ENCODE peak calls at places on chromosomes 3 and 15, in six cellular contexts. X is fibroblast of pulmonary artery, S is A673, Z is right lobe of liver, B is fibroblast of mammary gland, F is AG09309. T is an unnamed sample.

GRCh38 chr3:113210608-113211369 is 568 bp upstream of the BOC start:
- DNase-seq in X (peak), S (no peak), Z (no peak), B (peak), F (no peak), T (peak)

GRCh38 chr15:25733036-25733855 is 129.9 kb downstream of the ATP10A start:
- DNase-seq in X (no peak), S (no peak), Z (peak), B (no peak), F (no peak), T (no peak)

GRCh38 chr15:57591822-57592367 is at the start of gene MYZAP:
- DNase-seq in X (no peak), S (peak), Z (peak), B (no peak), F (no peak), T (no peak)

GRCh38 chr15:60326824-60327654 is 70.7 kb downstream of the ANXA2 start:
- DNase-seq in X (peak), S (peak), Z (no peak), B (peak), F (peak), T (peak)

GRCh38 chr15:44319385-44319784 is 30.9 kb downstream of the GOLM2 start:
- DNase-seq in X (no peak), S (no peak), Z (no peak), B (no peak), F (no peak), T (no peak)

GRCh38 chr15:96171271-96171739 is 159.2 kb upstream of the NR2F2 start:
- DNase-seq in X (no peak), S (no peak), Z (peak), B (no peak), F (no peak), T (no peak)

GRCh38 chr3:141394560-141394959 is 26.3 kb downstream of the ZBTB38 start:
- DNase-seq in X (no peak), S (no peak), Z (no peak), B (no peak), F (no peak), T (no peak)

GRCh38 chr15:69468241-69469121 is 15.9 kb downstream of the RPLP1 start:
- DNase-seq in X (peak), S (no peak), Z (no peak), B (peak), F (no peak), T (no peak)

GRCh38 chr3:189288348-189289235 is 116.8 kb downstream of the TPRG1 start:
- DNase-seq in X (no peak), S (no peak), Z (no peak), B (no peak), F (no peak), T (no peak)

GRCh38 chr15:69979269-69979668 is 118.4 kb downstream of the TLE3 start:
- DNase-seq in X (no peak), S (no peak), Z (no peak), B (peak), F (no peak), T (no peak)

GRCh38 chr3:152915695-152916094 is 80.8 kb downstream of the P2RY1 start:
- DNase-seq in X (no peak), S (no peak), Z (no peak), B (no peak), F (no peak), T (no peak)

GRCh38 chr15:80436511-80437307 is 32.5 kb downstream of the ARNT2 start:
- DNase-seq in X (peak), S (no peak), Z (no peak), B (peak), F (no peak), T (peak)

GRCh38 chr15:67026171-67026967 is 39.0 kb upstream of the SMAD3 start:
- DNase-seq in X (no peak), S (no peak), Z (peak), B (no peak), F (no peak), T (no peak)

GRCh38 chr3:114449271-114450007 is 155.6 kb downstream of the TIGIT start:
- DNase-seq in X (no peak), S (no peak), Z (no peak), B (peak), F (no peak), T (peak)

GRCh38 chr3:61780455-61781239 is 219.3 kb downstream of the PTPRG start:
- DNase-seq in X (no peak), S (peak), Z (no peak), B (no peak), F (no peak), T (no peak)

GRCh38 chr3:196793224-196793623 is 53.6 kb downstream of the PAK2 start:
- DNase-seq in X (peak), S (no peak), Z (no peak), B (peak), F (peak), T (peak)

GRCh38 chr3:196790636-196791035 is 51.0 kb downstream of the PAK2 start:
- DNase-seq in X (no peak), S (no peak), Z (no peak), B (no peak), F (no peak), T (no peak)

GRCh38 chr3:196792771-196793170 is 53.1 kb downstream of the PAK2 start:
- DNase-seq in X (peak), S (no peak), Z (peak), B (peak), F (no peak), T (peak)

GRCh38 chr3:196788509-196788908 is 48.9 kb downstream of the PAK2 start:
- DNase-seq in X (no peak), S (peak), Z (no peak), B (no peak), F (no peak), T (no peak)

DNA sequence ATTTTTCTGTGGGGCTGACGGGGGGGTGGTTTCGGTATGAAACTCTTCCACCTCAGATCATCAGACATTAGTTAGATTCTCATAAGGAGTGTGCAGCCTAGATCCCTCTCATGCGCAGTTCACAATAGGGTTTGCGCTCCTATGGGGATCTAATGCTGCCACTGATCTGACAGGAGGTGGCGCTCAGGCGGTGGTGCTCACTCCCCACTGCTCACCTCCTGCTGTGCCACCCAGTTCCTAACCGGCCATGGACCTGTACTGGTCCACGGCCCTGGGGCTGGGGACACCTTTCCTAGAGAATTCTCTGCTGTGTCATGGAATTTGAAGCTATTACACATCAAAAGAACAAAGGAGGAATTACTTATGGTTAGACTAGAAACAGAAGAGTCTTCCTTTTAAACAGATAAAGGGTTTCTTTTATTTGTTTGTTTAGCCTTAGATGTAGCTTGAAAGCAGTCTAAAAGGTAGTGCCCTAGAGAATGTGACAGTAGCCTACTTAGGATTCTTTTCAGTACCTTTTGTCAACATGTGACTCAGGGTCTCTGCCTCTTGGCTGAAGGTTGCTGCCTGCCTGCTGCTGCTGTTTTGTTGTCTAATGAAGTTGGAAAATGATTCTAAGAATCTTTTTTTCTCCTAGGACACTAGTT is 50.2 kb downstream of the PAK2 start:
- DNase-seq in X (no peak), S (no peak), Z (no peak), B (no peak), F (no peak), T (no peak)
- H3K4me3 ChIP-seq in X (no peak), S (no peak), Z (no peak), B (no peak), F (no peak), T (no peak)

GRCh38 chr3:195270079-195270349 is 945 bp downstream of the XXYLT1 start:
- DNase-seq in X (no peak), S (no peak), Z (no peak), B (no peak), F (no peak), T (no peak)

GRCh38 chr3:195268608-195269309 is 2.2 kb downstream of the XXYLT1 start:
- DNase-seq in X (no peak), S (no peak), Z (no peak), B (no peak), F (no peak), T (no peak)

GRCh38 chr3:195271116-195271858 is at the start of gene XXYLT1:
- DNase-seq in X (peak), S (peak), Z (peak), B (peak), F (peak), T (peak)

GRCh38 chr3:195270350-195271115 is 426 bp downstream of the XXYLT1 start:
- DNase-seq in X (peak), S (peak), Z (peak), B (peak), F (no peak), T (peak)

DNA sequence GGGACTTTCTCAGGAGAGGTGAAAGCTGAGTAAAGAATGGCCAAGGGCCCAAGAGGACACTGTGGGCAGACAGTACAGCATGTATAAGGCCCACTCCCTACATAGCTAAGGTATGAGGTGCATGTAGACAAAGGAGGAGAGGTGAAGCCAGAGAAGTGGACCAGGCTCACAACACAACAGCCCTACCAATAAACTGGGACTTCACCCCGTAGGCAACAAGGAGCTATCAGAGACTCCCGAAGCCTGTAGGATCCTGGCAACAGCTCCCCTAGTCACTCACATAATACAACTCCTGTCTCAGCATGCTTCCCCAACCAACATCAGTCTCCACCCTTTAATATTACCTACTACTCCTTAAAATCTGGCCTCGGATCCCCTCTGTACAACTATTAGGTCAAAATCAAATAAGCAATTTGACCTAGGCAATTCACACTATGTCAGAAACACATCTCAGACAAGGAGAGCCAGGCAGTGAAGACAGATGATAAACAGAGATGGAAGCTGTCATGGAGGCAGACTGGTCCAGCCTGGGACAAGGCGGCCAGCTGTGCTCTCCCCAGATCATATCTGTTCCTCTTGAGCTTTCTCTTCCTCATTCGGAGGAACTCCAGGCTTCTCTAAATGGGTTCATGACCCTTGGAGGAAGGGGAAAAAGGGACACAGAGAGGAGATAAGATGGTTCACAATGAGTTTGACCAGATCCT is 1.4 kb downstream of the XXYLT1 start:
- DNase-seq in X (no peak), S (no peak), Z (peak), B (no peak), F (no peak), T (no peak)
- H3K4me3 ChIP-seq in X (peak), S (peak), Z (peak), B (peak), F (peak), T (peak)

GRCh38 chr15:50546566-50546965 is at the start of gene USP50:
- DNase-seq in X (no peak), S (no peak), Z (no peak), B (no peak), F (no peak), T (no peak)

GRCh38 chr15:50544368-50544767 is 2.1 kb downstream of the USP50 start:
- DNase-seq in X (no peak), S (no peak), Z (no peak), B (no peak), F (no peak), T (no peak)

GRCh38 chr15:50543556-50543955 is 2.9 kb downstream of the USP50 start:
- DNase-seq in X (no peak), S (no peak), Z (no peak), B (peak), F (no peak), T (peak)

DNA sequence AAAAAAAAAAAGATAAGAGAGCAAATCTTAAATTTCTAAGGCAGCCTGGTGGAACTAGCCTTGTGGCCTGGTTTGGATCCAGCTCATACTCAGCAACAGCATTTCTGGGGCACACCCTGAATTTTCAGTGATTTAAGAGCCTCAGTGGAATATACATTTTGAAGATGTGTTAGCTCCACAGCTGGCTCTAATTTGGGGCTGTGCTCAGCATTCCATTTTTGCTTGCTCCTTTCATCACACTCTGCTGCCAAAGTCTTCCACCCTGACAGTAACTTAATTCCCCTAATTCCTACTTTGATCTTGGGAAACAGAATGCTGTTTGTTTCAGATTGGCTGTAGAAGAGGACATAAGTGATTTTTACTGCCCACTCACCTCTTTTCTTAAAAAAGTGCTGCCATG is 4.4 kb downstream of the USP50 start:
- DNase-seq in X (no peak), S (peak), Z (no peak), B (peak), F (peak), T (peak)
- H3K4me3 ChIP-seq in X (no peak), S (no peak), Z (no peak), B (no peak), F (no peak), T (no peak)

GRCh38 chr15:90405208-90405607 is 17.2 kb downstream of the IQGAP1 start:
- DNase-seq in X (no peak), S (no peak), Z (no peak), B (no peak), F (no peak), T (no peak)

GRCh38 chr15:90412356-90413194 is 24.5 kb downstream of the IQGAP1 start:
- DNase-seq in X (peak), S (no peak), Z (no peak), B (peak), F (peak), T (peak)

GRCh38 chr15:90408657-90409056 is 20.6 kb downstream of the IQGAP1 start:
- DNase-seq in X (no peak), S (no peak), Z (no peak), B (no peak), F (no peak), T (no peak)

GRCh38 chr15:90411176-90411575 is 23.1 kb downstream of the IQGAP1 start:
- DNase-seq in X (no peak), S (no peak), Z (no peak), B (no peak), F (no peak), T (no peak)

DNA sequence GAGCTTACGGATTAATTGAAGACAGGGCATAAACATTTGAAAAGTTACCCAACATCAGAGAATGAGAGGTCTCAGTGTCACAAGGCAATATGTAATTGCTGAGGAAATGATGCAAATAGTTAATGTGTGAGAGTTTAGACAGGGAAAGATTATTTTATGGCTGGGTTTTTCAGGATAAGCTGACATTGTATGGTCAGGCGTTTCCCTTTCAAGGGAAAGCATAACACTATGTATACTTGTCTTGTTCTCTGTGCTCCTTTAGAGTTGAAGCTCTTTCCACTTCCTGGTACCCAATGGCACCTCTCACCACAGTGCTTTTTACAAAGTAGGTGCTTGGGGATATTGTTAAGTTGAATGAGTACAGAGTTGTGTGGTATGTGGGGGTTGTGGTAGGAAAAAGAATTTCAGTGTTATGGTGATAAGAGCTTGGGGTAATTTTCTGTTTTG is 19.9 kb downstream of the IQGAP1 start:
- DNase-seq in X (peak), S (no peak), Z (no peak), B (peak), F (peak), T (peak)
- H3K4me3 ChIP-seq in X (no peak), S (no peak), Z (no peak), B (no peak), F (no peak), T (no peak)

DNA sequence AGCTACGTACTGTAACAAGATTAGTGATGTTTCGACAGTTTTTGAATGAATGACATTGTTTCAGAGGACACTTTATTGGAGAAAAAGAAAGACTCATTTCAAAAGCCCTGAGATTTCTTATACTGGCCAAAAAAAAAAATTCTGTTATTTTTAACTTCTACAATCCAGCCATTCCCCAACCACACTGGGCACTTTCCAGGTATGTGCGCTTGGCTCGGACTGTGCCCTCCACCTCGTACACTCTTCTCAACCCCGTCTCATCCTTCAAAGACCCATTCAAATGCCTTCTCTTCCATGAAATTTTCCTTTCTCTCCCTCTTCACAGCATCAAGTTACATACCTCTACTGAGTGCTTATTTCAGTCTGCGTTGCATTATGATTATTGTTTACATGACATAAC is 328.5 kb upstream of the SOX2 start:
- DNase-seq in X (no peak), S (no peak), Z (no peak), B (no peak), F (no peak), T (no peak)
- H3K4me3 ChIP-seq in X (no peak), S (no peak), Z (no peak), B (no peak), F (no peak), T (no peak)

GRCh38 chr15:91407237-91407889 is 307.3 kb downstream of the SV2B start:
- DNase-seq in X (peak), S (peak), Z (no peak), B (peak), F (no peak), T (peak)
- H3K4me3 ChIP-seq in X (no peak), S (no peak), Z (no peak), B (no peak), F (no peak), T (no peak)

GRCh38 chr3:195911041-195911945 is 2.9 kb upstream of the TNK2 start:
- DNase-seq in X (no peak), S (no peak), Z (no peak), B (no peak), F (no peak), T (no peak)

GRCh38 chr3:195909294-195909644 is 918 bp upstream of the TNK2 start:
- DNase-seq in X (no peak), S (peak), Z (no peak), B (no peak), F (no peak), T (no peak)

GRCh38 chr3:195909645-195910498 is 1.5 kb upstream of the TNK2 start:
- DNase-seq in X (peak), S (peak), Z (peak), B (peak), F (no peak), T (peak)

GRCh38 chr3:195911946-195912270 is 3.6 kb upstream of the TNK2 start:
- DNase-seq in X (no peak), S (no peak), Z (no peak), B (no peak), F (no peak), T (peak)

DNA sequence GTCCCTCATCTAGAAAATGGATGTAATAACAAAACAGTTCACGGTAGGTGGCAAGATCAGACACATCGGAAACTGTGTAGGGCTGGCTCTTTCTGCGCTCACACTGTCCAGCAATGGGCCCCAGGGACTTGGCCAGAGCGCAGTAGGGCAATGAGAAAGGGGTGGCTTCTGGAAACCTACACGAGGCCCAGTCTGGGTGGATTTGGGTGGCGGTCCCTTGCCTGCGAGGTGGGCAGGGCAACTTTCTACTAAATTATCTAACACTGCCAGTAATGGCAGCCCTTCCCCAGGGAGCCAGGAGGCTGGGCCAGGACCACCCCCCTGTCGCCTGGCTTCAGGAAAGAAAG is 2.1 kb upstream of the TNK2 start:
- DNase-seq in X (no peak), S (no peak), Z (no peak), B (no peak), F (no peak), T (no peak)
- H3K4me3 ChIP-seq in X (no peak), S (no peak), Z (no peak), B (no peak), F (no peak), T (no peak)

DNA sequence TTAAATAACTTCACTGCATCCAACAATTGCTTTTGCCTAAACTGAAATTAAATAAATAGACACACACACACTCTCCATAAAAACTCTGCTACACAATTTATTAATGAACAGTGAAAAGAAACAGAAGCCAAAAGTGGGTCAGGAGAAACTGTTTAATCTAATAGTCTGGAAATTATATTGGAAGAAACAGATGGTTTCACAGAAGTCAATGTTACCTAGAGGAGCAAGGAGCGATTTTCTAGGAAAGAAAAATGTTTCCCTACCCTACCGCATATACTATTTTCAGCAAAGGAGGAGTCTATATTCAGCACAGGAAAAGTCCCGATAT is 32.0 kb downstream of the RFTN1 start:
- DNase-seq in X (no peak), S (peak), Z (no peak), B (no peak), F (no peak), T (no peak)
- H3K4me3 ChIP-seq in X (no peak), S (no peak), Z (no peak), B (no peak), F (no peak), T (no peak)

GRCh38 chr3:36763850-36764703 is at the start of gene DCLK3:
- DNase-seq in X (no peak), S (peak), Z (no peak), B (no peak), F (no peak), T (no peak)
- H3K4me3 ChIP-seq in X (no peak), S (peak), Z (peak), B (no peak), F (no peak), T (peak)